ENCODE peak calls at places on chromosome 12, in six cellular contexts. N is psoas muscle, A is neuronal stem cell, V is A673, X is transverse colon, Y is K562. E is an unnamed sample. For H3K4me1, the result is how much of the 10 kb centered on the place peaks cover.

GRCh38 chr12:99079811-99080210 is 434.7 kb downstream of the APAF1 start:
- DNase-seq in V (no peak), A (no peak), Y (peak), N (no peak), X (no peak), E (no peak)

GRCh38 chr12:50806176-50806575 is 36.5 kb upstream of the TMPRSS12 start:
- DNase-seq in Y (no peak), N (no peak), V (no peak), X (no peak), A (no peak), E (no peak)

GRCh38 chr12:20411309-20411708 is 43.0 kb downstream of the PDE3A start:
- DNase-seq in X (no peak), V (no peak), Y (no peak), N (no peak), A (no peak), E (no peak)

GRCh38 chr12:97575792-97576191 is 113.2 kb downstream of the RMST start:
- DNase-seq in N (no peak), V (no peak), A (no peak), Y (no peak), X (no peak), E (no peak)

GRCh38 chr12:76124456-76124855 is 40.0 kb upstream of the NAP1L1 start:
- DNase-seq in V (no peak), A (no peak), X (no peak), Y (no peak), N (no peak), E (no peak)

GRCh38 chr12:49276304-49277290 is 11.7 kb downstream of the TUBA1C start:
- DNase-seq in X (no peak), N (no peak), V (no peak), A (no peak), Y (no peak), E (no peak)

GRCh38 chr12:109718390-109718789 is 4.8 kb downstream of the FAM222A start:
- DNase-seq in X (no peak), A (peak), N (no peak), Y (no peak), V (peak), E (peak)

GRCh38 chr12:20314325-20314724 is 54.0 kb upstream of the PDE3A start:
- DNase-seq in Y (no peak), A (no peak), X (no peak), V (no peak), N (no peak), E (no peak)

GRCh38 chr12:132623072-132623869 is 4.7 kb downstream of the P2RX2 start:
- DNase-seq in Y (no peak), N (no peak), A (no peak), X (no peak), V (peak), E (peak)
- H3K27ac ChIP-seq in Y (no peak), N (no peak), A (no peak), X (no peak), V (no peak), E (no peak)

GRCh38 chr12:121366063-121366459 is 13.8 kb upstream of the ANAPC5 start:
- DNase-seq in X (no peak), V (peak), A (no peak), Y (no peak), N (no peak), E (no peak)

GRCh38 chr12:121371404-121371803 is 19.2 kb upstream of the ANAPC5 start:
- DNase-seq in Y (no peak), N (no peak), V (no peak), A (no peak), X (no peak), E (no peak)

GRCh38 chr12:121364657-121365265 is 12.6 kb upstream of the ANAPC5 start:
- DNase-seq in Y (no peak), V (no peak), X (no peak), N (no peak), A (no peak), E (no peak)

GRCh38 chr12:121365416-121366062 is 13.3 kb upstream of the ANAPC5 start:
- DNase-seq in N (no peak), X (no peak), V (no peak), Y (no peak), A (no peak), E (no peak)
- H3K4me1 ChIP-seq in N (under half), X (under half), V (under half), Y (under half), A (under half), E (under half)

DNA sequence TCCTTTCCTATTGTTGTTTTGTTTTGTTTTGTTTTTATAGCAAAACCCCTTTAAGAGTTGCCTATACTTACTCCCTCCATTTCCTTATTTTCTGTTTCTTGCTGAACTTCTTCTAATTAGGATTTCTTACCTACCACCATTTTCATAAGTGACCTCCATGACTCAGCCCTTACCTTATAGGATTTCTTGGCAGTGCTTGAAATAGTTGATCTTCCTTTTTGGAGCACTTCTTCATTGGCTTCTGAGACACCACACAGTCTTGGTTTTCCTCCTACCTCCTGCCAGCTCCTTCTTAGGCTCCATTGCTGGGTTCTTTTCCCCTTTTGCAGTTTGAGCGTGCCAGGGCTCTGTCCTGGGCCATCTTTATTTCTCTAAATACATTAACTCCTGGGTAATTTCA is 23.4 kb upstream of the EID3 start:
- DNase-seq in Y (no peak), A (no peak), N (no peak), V (no peak), X (no peak), E (no peak)
- H3K4me3 ChIP-seq in Y (no peak), A (no peak), N (no peak), V (no peak), X (no peak), E (no peak)

DNA sequence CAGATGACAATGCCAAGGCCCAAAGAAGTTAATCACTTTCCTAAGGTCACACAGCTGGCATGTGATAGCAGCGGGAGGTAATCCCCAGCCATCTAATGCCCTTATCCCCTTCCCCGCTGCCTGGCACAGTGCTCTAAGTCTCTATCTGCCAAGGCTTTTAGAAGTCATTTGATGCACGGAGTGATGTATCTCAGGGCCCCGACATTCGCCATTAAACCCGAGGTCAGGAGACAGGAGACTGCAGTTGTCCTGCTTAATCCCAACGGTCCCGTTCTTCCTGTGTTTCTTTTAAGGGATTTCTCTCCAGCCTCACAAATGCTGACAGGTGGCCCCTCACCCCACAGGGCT is 171.2 kb downstream of the CHST11 start:
- DNase-seq in A (no peak), Y (no peak), N (no peak), X (no peak), V (no peak), E (no peak)
- H3K27ac ChIP-seq in A (no peak), Y (no peak), N (no peak), X (no peak), V (no peak), E (no peak)

GRCh38 chr12:123990512-123990911 is 17.5 kb downstream of the ZNF664 start:
- DNase-seq in Y (no peak), A (no peak), X (no peak), V (no peak), N (no peak), E (no peak)
- H3K4me1 ChIP-seq in Y (under half), A (under half), X (under half), V (under half), N (under half), E (under half)

E was measured in left lung.